ENCODE peak calls at places on chromosomes 1 and 21, in four cellular contexts. J, G, N and F are unnamed samples.

GRCh38 chr1:61887921-61888564 is 145.8 kb downstream of the PATJ start:
- DNase-seq in N (no peak), G (no peak), J (no peak), F (no peak)

GRCh38 chr1:225664762-225665161 is 11.8 kb upstream of the ENAH start:
- DNase-seq in J (no peak), N (no peak), G (no peak), F (no peak)

GRCh38 chr1:183800449-183800848 is 4.5 kb upstream of the RGL1 start:
- DNase-seq in N (no peak), G (no peak), J (no peak), F (no peak)

GRCh38 chr1:91672601-91673161 is 172.0 kb downstream of the CDC7 start:
- DNase-seq in G (no peak), J (no peak), N (no peak), F (no peak)

GRCh38 chr1:164774819-164775654 is 216.1 kb downstream of the PBX1 start:
- DNase-seq in J (no peak), N (peak), G (no peak), F (no peak)

GRCh38 chr1:118335372-118335771 is 150.3 kb upstream of the SPAG17 start:
- DNase-seq in N (no peak), G (peak), J (no peak), F (no peak)

GRCh38 chr1:187513190-187513589 is 684.4 kb downstream of the PLA2G4A start:
- DNase-seq in J (peak), N (no peak), G (no peak), F (peak)

GRCh38 chr1:204018460-204018859 is 54.5 kb upstream of the SOX13 start:
- DNase-seq in G (no peak), N (no peak), J (no peak), F (no peak)

GRCh38 chr1:159752135-159752580 is 28.6 kb upstream of the DUSP23 start:
- DNase-seq in G (peak), N (no peak), J (no peak), F (peak)

GRCh38 chr21:30072496-30072895 is 94.1 kb downstream of the CLDN17 start:
- DNase-seq in J (no peak), G (no peak), N (no peak), F (peak)

GRCh38 chr1:27356628-27357280 is 10.0 kb downstream of the MAP3K6 start:
- DNase-seq in N (no peak), G (no peak), J (no peak), F (no peak)

GRCh38 chr1:165877940-165878556 is 50.6 kb downstream of the UCK2 start:
- DNase-seq in N (no peak), J (no peak), G (no peak), F (no peak)

GRCh38 chr1:47656719-47657685 is 219.2 kb downstream of the FOXD2 start:
- DNase-seq in J (no peak), G (peak), N (no peak), F (no peak)

GRCh38 chr1:89525169-89525855 is 683 bp downstream of the LRRC8B start:
- DNase-seq in N (peak), J (peak), G (no peak), F (peak)

GRCh38 chr1:77876884-77877283 is 11.5 kb upstream of the NEXN start:
- DNase-seq in N (no peak), G (peak), J (no peak), F (no peak)

GRCh38 chr1:163072658-163073057 is 3.5 kb downstream of the RGS4 start:
- DNase-seq in G (peak), N (no peak), J (no peak), F (no peak)

GRCh38 chr1:78005347-78005722 is 596 bp downstream of the DNAJB4 start:
- DNase-seq in J (no peak), N (no peak), G (no peak), F (no peak)

GRCh38 chr21:36788116-36788515 is 89.2 kb downstream of the SIM2 start:
- DNase-seq in J (peak), G (no peak), N (no peak), F (peak)

GRCh38 chr21:27721675-27722074 is 754.8 kb upstream of the ADAMTS5 start:
- DNase-seq in G (no peak), N (no peak), J (no peak), F (no peak)

GRCh38 chr21:28135646-28136045 is 857.0 kb downstream of the LTN1 start:
- DNase-seq in N (no peak), J (no peak), G (no peak), F (no peak)

GRCh38 chr21:44503901-44504399 is 36.0 kb downstream of the KRTAP10-1 start:
- DNase-seq in N (no peak), G (no peak), J (no peak), F (no peak)

GRCh38 chr21:31743712-31744111 is 11.8 kb upstream of the SCAF4 start:
- DNase-seq in N (no peak), J (no peak), G (no peak), F (no peak)

GRCh38 chr1:247551716-247552115 is 2.8 kb downstream of the GCSAML start:
- DNase-seq in G (peak), J (no peak), N (no peak), F (no peak)

GRCh38 chr1:154353460-154353904 is 28.2 kb downstream of the ATP8B2 start:
- DNase-seq in N (peak), G (peak), J (peak), F (no peak)

GRCh38 chr21:39663066-39663465 is 50.3 kb downstream of the B3GALT5 start:
- DNase-seq in N (no peak), J (no peak), G (no peak), F (no peak)

GRCh38 chr1:119943216-119943615 is 46.9 kb upstream of the ADAM30 start:
- DNase-seq in G (no peak), J (no peak), N (no peak), F (no peak)

GRCh38 chr1:185966487-185966886 is 232.3 kb downstream of the HMCN1 start:
- DNase-seq in J (no peak), G (no peak), N (no peak), F (no peak)

GRCh38 chr1:68229927-68230812 is 2.2 kb downstream of the WLS start:
- DNase-seq in J (no peak), N (no peak), G (peak), F (no peak)

GRCh38 chr1:117147341-117147831 is 25.8 kb upstream of the TRIM45 start:
- DNase-seq in G (no peak), J (no peak), N (no peak), F (no peak)

GRCh38 chr1:245715970-245716369 is 561.2 kb downstream of the KIF26B start:
- DNase-seq in N (no peak), G (peak), J (peak), F (no peak)

GRCh38 chr1:209895709-209896108 is 42.3 kb upstream of the SYT14 start:
- DNase-seq in J (no peak), G (peak), N (no peak), F (no peak)

GRCh38 chr1:240091614-240092300 is at the start of gene FMN2:
- DNase-seq in G (peak), N (peak), J (no peak), F (peak)

DNA sequence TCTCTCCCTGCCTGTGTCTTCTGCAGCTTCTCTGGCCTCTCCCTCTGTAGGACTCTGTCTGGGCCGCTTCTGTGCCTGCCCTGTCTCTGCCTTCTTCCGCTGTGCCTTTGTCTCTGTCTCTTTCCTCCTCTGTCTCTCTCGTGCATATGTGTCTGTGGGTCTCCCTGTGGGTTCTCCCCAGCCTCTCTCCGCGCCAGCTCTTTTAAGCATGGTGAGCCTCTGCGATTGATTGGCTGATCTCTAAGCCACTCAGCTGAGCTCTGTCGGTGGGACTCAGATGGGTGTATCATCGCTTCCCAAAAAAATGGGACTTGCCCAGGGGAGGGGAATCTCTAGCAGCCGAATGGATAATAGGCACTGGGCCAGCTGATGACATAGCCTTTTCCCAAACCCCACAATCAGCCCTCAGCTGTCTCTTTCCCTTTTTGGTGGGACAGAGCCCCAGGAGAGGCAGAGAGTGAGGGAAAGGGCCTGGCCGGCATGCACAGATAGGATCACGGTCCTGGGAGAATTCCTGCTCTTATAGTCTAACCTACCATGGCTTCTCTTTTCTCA is at the start of gene ADAMTS4:
- DNase-seq in J (no peak), N (no peak), G (peak), F (no peak)
- TF ChIP-seq POLR2A in J (no peak), N (peak), G (peak), F (no peak)

GRCh38 chr1:36480161-36480560 is 2.6 kb downstream of the CSF3R start:
- DNase-seq in J (no peak), G (no peak), N (no peak), F (no peak)
- TF ChIP-seq CEBPB in J (no peak), G (no peak), N (no peak), F (no peak)

GRCh38 chr1:115089443-115090340 is at the start of gene TSPAN2:
- DNase-seq in G (peak), J (no peak), N (peak), F (peak)
- TF ChIP-seq POLR2A in G (no peak), J (no peak), N (no peak), F (no peak)

GRCh38 chr1:15370781-15371467 is 38.8 kb upstream of the EFHD2 start:
- DNase-seq in J (no peak), N (no peak), G (peak), F (no peak)

GRCh38 chr1:15371610-15372539 is 37.8 kb upstream of the EFHD2 start:
- DNase-seq in J (no peak), G (no peak), N (peak), F (no peak)

GRCh38 chr1:15364740-15365139 is 44.9 kb upstream of the EFHD2 start:
- DNase-seq in J (no peak), N (peak), G (no peak), F (no peak)

GRCh38 chr1:15368888-15369287 is 40.8 kb upstream of the EFHD2 start:
- DNase-seq in N (no peak), G (no peak), J (no peak), F (no peak)

GRCh38 chr1:15370268-15370667 is 39.4 kb upstream of the EFHD2 start:
- DNase-seq in J (no peak), G (no peak), N (no peak), F (no peak)
- TF ChIP-seq CEBPB in J (no peak), G (no peak), N (no peak), F (no peak)

GRCh38 chr1:112464501-112464900 is 44.3 kb upstream of the WNT2B start:
- DNase-seq in J (no peak), N (no peak), G (no peak), F (no peak)

GRCh38 chr1:112465122-112465521 is 43.6 kb upstream of the WNT2B start:
- DNase-seq in N (no peak), J (no peak), G (peak), F (no peak)

GRCh38 chr1:112461200-112461871 is 47.4 kb upstream of the WNT2B start:
- DNase-seq in G (no peak), J (no peak), N (peak), F (no peak)

GRCh38 chr1:112462953-112463279 is 45.8 kb upstream of the WNT2B start:
- DNase-seq in G (no peak), J (no peak), N (peak), F (no peak)

GRCh38 chr1:112466078-112466660 is 42.6 kb upstream of the WNT2B start:
- DNase-seq in G (peak), J (peak), N (peak), F (peak)
- TF ChIP-seq POLR2A in G (peak), J (no peak), N (no peak), F (no peak)